ENCODE peak calls at places on chromosomes 11 and 22, in seven cellular contexts. N is body of pancreas, J is HepG2, Y is gastrocnemius medialis, B is tibial nerve, A is A549, P is breast epithelium. F is an unnamed sample.

GRCh38 chr11:113885897-113886296 is 10.5 kb upstream of the USP28 start:
- DNase-seq in N (no peak), J (no peak), Y (no peak), B (no peak), A (no peak), P (no peak), F (no peak)

GRCh38 chr22:24434472-24435322 is 7.3 kb downstream of the ADORA2A start:
- DNase-seq in N (no peak), J (no peak), Y (no peak), B (no peak), A (no peak), P (no peak), F (peak)

GRCh38 chr11:100525197-100525596 is 161.9 kb upstream of the ARHGAP42 start:
- DNase-seq in N (no peak), J (no peak), Y (no peak), B (no peak), A (no peak), P (no peak), F (no peak)

GRCh38 chr22:27614291-27615007 is 187.1 kb downstream of the MN1 start:
- DNase-seq in N (no peak), J (no peak), Y (no peak), B (no peak), A (no peak), P (no peak), F (no peak)

GRCh38 chr11:126079640-126080205 is 17.1 kb upstream of the CDON start:
- DNase-seq in N (peak), J (peak), Y (no peak), B (no peak), A (no peak), P (no peak), F (no peak)

GRCh38 chr11:16789560-16790483 is 51.4 kb downstream of the C11orf58 start:
- DNase-seq in N (no peak), J (no peak), Y (no peak), B (no peak), A (no peak), P (no peak), F (no peak)

GRCh38 chr11:62573006-62573591 is 592 bp downstream of the EEF1G start:
- DNase-seq in N (no peak), J (no peak), Y (no peak), B (no peak), A (no peak), P (no peak), F (peak)

GRCh38 chr22:34866501-34867171 is 199.3 kb upstream of the ISX start:
- DNase-seq in N (no peak), J (no peak), Y (no peak), B (no peak), A (no peak), P (no peak), F (no peak)

GRCh38 chr11:72844356-72844755 is 30.1 kb downstream of the ATG16L2 start:
- DNase-seq in N (no peak), J (no peak), Y (no peak), B (no peak), A (no peak), P (no peak), F (no peak)

GRCh38 chr11:57568330-57568766 is 876 bp upstream of the UBE2L6 start:
- DNase-seq in N (no peak), J (peak), Y (peak), B (no peak), A (no peak), P (no peak), F (no peak)

GRCh38 chr11:60977224-60977623 is 5.7 kb downstream of the CD6 start:
- DNase-seq in N (no peak), J (no peak), Y (no peak), B (no peak), A (no peak), P (no peak), F (no peak)

GRCh38 chr11:64747961-64748715 is 4.2 kb upstream of the RASGRP2 start:
- DNase-seq in N (no peak), J (no peak), Y (no peak), B (no peak), A (no peak), P (no peak), F (peak)

GRCh38 chr11:17652556-17652955 is 66.8 kb upstream of the MYOD1 start:
- DNase-seq in N (no peak), J (no peak), Y (no peak), B (no peak), A (no peak), P (no peak), F (no peak)

GRCh38 chr11:96424693-96425092 is 34.9 kb downstream of the JRKL start:
- DNase-seq in N (no peak), J (no peak), Y (no peak), B (no peak), A (no peak), P (no peak), F (no peak)

GRCh38 chr11:117831661-117832415 is 7.3 kb upstream of the FXYD2 start:
- DNase-seq in N (no peak), J (no peak), Y (no peak), B (no peak), A (no peak), P (no peak), F (no peak)

GRCh38 chr22:33529424-33530113 is 390.7 kb downstream of the LARGE1 start:
- DNase-seq in N (no peak), J (no peak), Y (no peak), B (no peak), A (no peak), P (no peak), F (no peak)

GRCh38 chr22:23248583-23248982 is 68.3 kb downstream of the BCR start:
- DNase-seq in N (peak), J (peak), Y (no peak), B (no peak), A (no peak), P (no peak), F (no peak)

GRCh38 chr11:88164320-88164719 is 10.9 kb downstream of the RAB38 start:
- DNase-seq in N (no peak), J (no peak), Y (no peak), B (no peak), A (no peak), P (no peak), F (no peak)

GRCh38 chr22:41048791-41049717 is 43.3 kb upstream of the EP300 start:
- DNase-seq in N (peak), J (peak), Y (peak), B (peak), A (no peak), P (peak), F (peak)

GRCh38 chr11:42620796-42621195 is 691.0 kb upstream of the API5 start:
- DNase-seq in N (no peak), J (no peak), Y (no peak), B (no peak), A (no peak), P (no peak), F (no peak)

GRCh38 chr11:72591785-72592490 is 82.3 kb downstream of the PDE2A start:
- DNase-seq in N (no peak), J (no peak), Y (no peak), B (no peak), A (no peak), P (no peak), F (no peak)

GRCh38 chr11:130737866-130738431 is 178.3 kb downstream of the SNX19 start:
- DNase-seq in N (peak), J (no peak), Y (no peak), B (no peak), A (no peak), P (no peak), F (no peak)

GRCh38 chr22:19517919-19518567 is 6.2 kb downstream of the CLDN5 start:
- DNase-seq in N (no peak), J (no peak), Y (no peak), B (no peak), A (no peak), P (no peak), F (no peak)

GRCh38 chr22:24483966-24484545 is 11.1 kb upstream of the UPB1 start:
- DNase-seq in N (no peak), J (no peak), Y (no peak), B (no peak), A (no peak), P (no peak), F (no peak)

GRCh38 chr11:27913650-27914049 is 194.3 kb downstream of the KIF18A start:
- DNase-seq in N (no peak), J (no peak), Y (no peak), B (no peak), A (peak), P (no peak), F (no peak)

GRCh38 chr22:17930455-17931313 is 93.7 kb downstream of the MICAL3 start:
- DNase-seq in N (no peak), J (peak), Y (no peak), B (no peak), A (no peak), P (no peak), F (no peak)

GRCh38 chr11:60972182-60973030 is 926 bp downstream of the CD6 start:
- DNase-seq in N (no peak), J (no peak), Y (no peak), B (no peak), A (no peak), P (no peak), F (no peak)

GRCh38 chr11:62592216-62592815 is 993 bp upstream of the TUT1 start:
- DNase-seq in N (no peak), J (no peak), Y (no peak), B (no peak), A (no peak), P (no peak), F (no peak)

GRCh38 chr11:68508425-68508824 is 47.9 kb downstream of the PPP6R3 start:
- DNase-seq in N (no peak), J (no peak), Y (no peak), B (no peak), A (no peak), P (no peak), F (no peak)

GRCh38 chr11:120425527-120425926 is 86.0 kb upstream of the GRIK4 start:
- DNase-seq in N (no peak), J (no peak), Y (no peak), B (no peak), A (no peak), P (no peak), F (no peak)

GRCh38 chr11:65417221-65417701 is 5.3 kb upstream of the NEAT1 start:
- DNase-seq in N (peak), J (no peak), Y (no peak), B (peak), A (no peak), P (peak), F (peak)

GRCh38 chr22:47275479-47276218 is 513.2 kb downstream of the TBC1D22A start:
- DNase-seq in N (no peak), J (no peak), Y (no peak), B (no peak), A (no peak), P (no peak), F (no peak)

GRCh38 chr11:18736590-18737148 is 10.7 kb upstream of the IGSF22 start:
- DNase-seq in N (no peak), J (no peak), Y (no peak), B (no peak), A (no peak), P (no peak), F (no peak)

GRCh38 chr11:97703815-97704214 is 1314.0 kb downstream of the JRKL start:
- DNase-seq in N (no peak), J (no peak), Y (no peak), B (no peak), A (no peak), P (no peak), F (no peak)

GRCh38 chr11:120197254-120197891 is 13.5 kb upstream of the OAF start:
- DNase-seq in N (no peak), J (peak), Y (no peak), B (no peak), A (no peak), P (no peak), F (peak)

GRCh38 chr11:64284048-64284961 is at the start of gene BAD:
- DNase-seq in N (peak), J (peak), Y (peak), B (peak), A (peak), P (peak), F (peak)

GRCh38 chr22:38219644-38220043 is 17.9 kb downstream of the MAFF start:
- DNase-seq in N (no peak), J (no peak), Y (no peak), B (no peak), A (no peak), P (no peak), F (no peak)

GRCh38 chr11:2208691-2209369 is 37.2 kb upstream of the TH start:
- DNase-seq in N (peak), J (peak), Y (no peak), B (peak), A (peak), P (peak), F (peak)

GRCh38 chr11:65436412-65437032 is 13.9 kb downstream of the NEAT1 start:
- DNase-seq in N (no peak), J (no peak), Y (no peak), B (peak), A (no peak), P (peak), F (peak)

GRCh38 chr11:60175860-60176275 is 7.0 kb downstream of the MS4A6A start:
- DNase-seq in N (no peak), J (no peak), Y (no peak), B (no peak), A (no peak), P (no peak), F (no peak)

DNA sequence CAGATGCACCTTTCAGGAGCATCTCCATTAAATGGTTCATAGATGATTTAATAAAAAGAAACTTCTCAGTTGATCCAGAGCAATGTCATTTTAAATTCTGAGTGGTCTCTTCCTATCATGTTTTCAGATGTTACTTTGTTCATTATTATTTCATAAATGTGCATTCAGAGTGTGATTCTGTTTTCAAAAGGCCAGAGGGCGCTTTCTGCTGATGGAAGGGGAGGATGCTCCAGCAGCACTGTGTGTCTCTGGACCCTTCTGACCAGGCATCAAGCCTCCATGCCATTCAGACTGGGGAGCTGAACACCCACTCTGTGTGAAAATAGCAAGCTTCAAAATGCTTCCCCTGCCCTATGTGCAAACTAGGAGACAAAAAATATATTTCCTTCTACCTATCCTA is 23.9 kb upstream of the CRTAM start:
- DNase-seq in N (no peak), J (peak), Y (no peak), B (no peak), A (peak), P (no peak), F (no peak)
- H3K4me3 ChIP-seq in N (no peak), J (no peak), Y (no peak), B (no peak), A (no peak), P (no peak), F (no peak)

GRCh38 chr11:128615612-128616011 is 28.3 kb upstream of the ETS1 start:
- DNase-seq in N (no peak), J (no peak), Y (no peak), B (no peak), A (no peak), P (no peak), F (no peak)
- TF ChIP-seq POLR2A in N (no peak), J (no peak), Y (no peak), B (no peak), A (no peak), P (no peak), F (no peak)

DNA sequence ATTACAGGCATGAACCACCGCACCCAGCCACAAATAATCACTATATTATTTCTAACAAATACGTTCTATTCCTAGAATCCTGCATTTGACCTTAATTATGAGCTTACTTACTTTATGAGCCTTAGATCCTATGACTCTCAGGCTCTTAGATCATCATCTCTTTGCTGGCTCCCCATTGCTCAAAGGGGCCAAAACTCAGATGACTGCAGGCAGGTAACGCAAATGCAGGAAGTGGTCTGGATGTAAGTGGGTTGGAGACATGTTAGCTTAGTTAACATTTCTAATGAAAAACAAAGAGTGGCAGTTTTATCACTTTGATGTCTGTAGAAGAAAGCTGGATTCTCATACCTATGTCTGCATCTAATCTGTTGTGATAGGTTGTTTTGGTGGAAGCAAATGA is 23.4 kb downstream of the CCDC81 start:
- DNase-seq in N (no peak), J (no peak), Y (no peak), B (no peak), A (no peak), P (no peak), F (no peak)
- H3K4me3 ChIP-seq in N (no peak), J (no peak), Y (no peak), B (no peak), A (no peak), P (no peak), F (no peak)

GRCh38 chr11:34052608-34053160 is 1.2 kb downstream of the CAPRIN1 start:
- DNase-seq in N (peak), J (no peak), Y (peak), B (no peak), A (peak), P (no peak), F (peak)

GRCh38 chr11:34053161-34053686 is 1.7 kb downstream of the CAPRIN1 start:
- DNase-seq in N (peak), J (peak), Y (peak), B (peak), A (peak), P (peak), F (peak)

GRCh38 chr11:34050967-34051348 is 573 bp upstream of the CAPRIN1 start:
- DNase-seq in N (no peak), J (peak), Y (no peak), B (no peak), A (no peak), P (no peak), F (no peak)

GRCh38 chr11:34051349-34052035 is at the start of gene CAPRIN1:
- DNase-seq in N (peak), J (peak), Y (peak), B (peak), A (peak), P (peak), F (peak)

GRCh38 chr11:34052036-34052607 is 591 bp downstream of the CAPRIN1 start:
- DNase-seq in N (peak), J (peak), Y (peak), B (peak), A (peak), P (peak), F (peak)
- TF ChIP-seq POLR2A in N (no peak), J (peak), Y (peak), B (no peak), A (peak), P (no peak), F (no peak)

DNA sequence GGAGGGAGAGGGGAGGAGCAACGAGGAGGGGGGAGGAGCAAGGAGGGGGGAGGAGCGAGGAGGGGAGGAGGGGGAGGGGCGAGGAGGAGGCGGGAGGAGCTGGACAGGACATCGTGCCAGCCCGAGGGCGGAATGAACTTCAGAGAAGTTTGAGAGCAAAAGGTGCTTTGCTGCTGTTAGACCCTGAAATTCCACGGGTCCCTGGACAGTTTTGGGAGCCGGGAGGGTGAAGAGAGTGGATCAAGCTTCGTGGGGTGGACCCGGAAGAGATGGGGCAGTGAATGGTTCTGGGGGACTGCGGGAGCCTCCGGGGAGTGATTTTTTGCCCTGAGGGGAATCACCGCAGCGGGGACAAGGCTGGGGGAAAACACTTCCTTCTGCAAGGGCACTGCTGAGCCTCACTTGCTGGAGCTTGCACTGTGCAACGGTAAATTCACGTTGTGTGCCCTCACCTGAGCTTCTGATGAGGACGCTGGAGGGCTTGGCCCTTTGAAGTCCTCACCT is 10.7 kb upstream of the NLRP6 start:
- DNase-seq in N (no peak), J (no peak), Y (no peak), B (no peak), A (peak), P (no peak), F (peak)
- H3K4me3 ChIP-seq in N (no peak), J (no peak), Y (no peak), B (peak), A (peak), P (peak), F (peak)

GRCh38 chr22:42932857-42933782 is 76.0 kb upstream of the ARFGAP3 start:
- DNase-seq in N (no peak), J (no peak), Y (no peak), B (no peak), A (no peak), P (no peak), F (peak)

GRCh38 chr22:42933783-42934144 is 76.7 kb upstream of the ARFGAP3 start:
- DNase-seq in N (no peak), J (peak), Y (no peak), B (no peak), A (peak), P (no peak), F (no peak)

GRCh38 chr22:42931421-42932196 is 74.5 kb upstream of the ARFGAP3 start:
- DNase-seq in N (no peak), J (no peak), Y (no peak), B (no peak), A (no peak), P (no peak), F (no peak)

GRCh38 chr22:42930810-42931420 is 73.8 kb upstream of the ARFGAP3 start:
- DNase-seq in N (peak), J (peak), Y (no peak), B (no peak), A (peak), P (no peak), F (no peak)

DNA sequence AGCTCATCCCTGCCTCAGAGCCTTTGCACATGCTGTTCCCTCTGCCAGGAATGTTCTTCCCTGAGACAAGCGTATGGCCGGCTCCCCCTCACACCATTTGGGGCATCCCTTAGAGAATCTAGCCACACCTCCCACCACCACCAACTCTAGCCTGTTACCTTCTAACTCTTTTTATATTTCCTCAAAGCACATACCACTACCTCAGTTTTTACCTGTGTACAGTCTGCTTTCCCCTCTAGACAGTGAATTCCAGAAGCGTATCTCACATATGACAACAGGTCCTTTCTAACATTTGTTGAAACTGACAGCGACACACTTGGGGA is 75.1 kb upstream of the ARFGAP3 start:
- DNase-seq in N (no peak), J (no peak), Y (no peak), B (no peak), A (no peak), P (no peak), F (no peak)
- TF ChIP-seq POLR2A in N (no peak), J (no peak), Y (no peak), B (no peak), A (no peak), P (no peak), F (no peak)